ENCODE peak calls at places on chromosomes 3 and 15, in five cellular contexts. W, X, R, Z and L are unnamed samples.

GRCh38 chr3:98680723-98681122 is 82.4 kb upstream of the ST3GAL6 start:
- DNase-seq in W (no peak), X (no peak), R (no peak), Z (no peak), L (no peak)

GRCh38 chr3:14324224-14324944 is 78.0 kb upstream of the SLC6A6 start:
- DNase-seq in W (no peak), X (no peak), R (peak), Z (peak), L (no peak)

GRCh38 chr3:151568095-151568685 is 107.3 kb upstream of the IGSF10 start:
- DNase-seq in W (no peak), X (no peak), R (no peak), Z (no peak), L (no peak)

GRCh38 chr3:135238201-135238600 is 443.1 kb downstream of the EPHB1 start:
- DNase-seq in W (no peak), X (no peak), R (no peak), Z (no peak), L (no peak)

GRCh38 chr3:97841304-97841703 is 19.5 kb downstream of the CRYBG3 start:
- DNase-seq in W (no peak), X (no peak), R (no peak), Z (no peak), L (no peak)

GRCh38 chr15:42138968-42139386 is 17.5 kb downstream of the PLA2G4F start:
- DNase-seq in W (no peak), X (no peak), R (peak), Z (no peak), L (peak)

GRCh38 chr3:62211675-62212429 is 161.5 kb downstream of the FEZF2 start:
- DNase-seq in W (no peak), X (no peak), R (peak), Z (no peak), L (no peak)

GRCh38 chr3:156443079-156443478 is 111.8 kb downstream of the SSR3 start:
- DNase-seq in W (no peak), X (no peak), R (peak), Z (no peak), L (no peak)

GRCh38 chr3:127424766-127425504 is 137.1 kb upstream of the PRR20G start:
- DNase-seq in W (no peak), X (no peak), R (peak), Z (no peak), L (no peak)

GRCh38 chr3:188286087-188286513 is 132.1 kb downstream of the LPP start:
- DNase-seq in W (no peak), X (no peak), R (no peak), Z (no peak), L (no peak)

GRCh38 chr3:54830658-54831057 is 97.2 kb downstream of the LRTM1 start:
- DNase-seq in W (no peak), X (no peak), R (peak), Z (peak), L (peak)

GRCh38 chr3:112637700-112638099 is 3.2 kb downstream of the CCDC80 start:
- DNase-seq in W (no peak), X (no peak), R (no peak), Z (no peak), L (no peak)

GRCh38 chr3:185210621-185211157 is 43.2 kb downstream of the EHHADH start:
- DNase-seq in W (no peak), X (no peak), R (no peak), Z (peak), L (no peak)

GRCh38 chr3:157611176-157611575 is 108.0 kb upstream of the VEPH1 start:
- DNase-seq in W (no peak), X (no peak), R (no peak), Z (no peak), L (no peak)

GRCh38 chr15:98865397-98866339 is 141.9 kb downstream of the PGPEP1L start:
- DNase-seq in W (peak), X (peak), R (no peak), Z (no peak), L (no peak)

GRCh38 chr3:109853077-109853732 is 515.9 kb upstream of the DPPA4 start:
- DNase-seq in W (no peak), X (no peak), R (no peak), Z (no peak), L (no peak)
- H3K27ac ChIP-seq in W (no peak), X (no peak), R (no peak), Z (no peak), L (no peak)

GRCh38 chr15:69189157-69189556 is 28.7 kb downstream of the GLCE start:
- DNase-seq in W (no peak), X (no peak), R (no peak), Z (no peak), L (no peak)

GRCh38 chr15:69194854-69195253 is 34.4 kb downstream of the GLCE start:
- DNase-seq in W (no peak), X (no peak), R (no peak), Z (no peak), L (peak)

GRCh38 chr15:69190504-69190903 is 30.1 kb downstream of the GLCE start:
- DNase-seq in W (no peak), X (no peak), R (no peak), Z (no peak), L (no peak)

GRCh38 chr15:69190091-69190490 is 29.7 kb downstream of the GLCE start:
- DNase-seq in W (no peak), X (no peak), R (no peak), Z (no peak), L (no peak)

DNA sequence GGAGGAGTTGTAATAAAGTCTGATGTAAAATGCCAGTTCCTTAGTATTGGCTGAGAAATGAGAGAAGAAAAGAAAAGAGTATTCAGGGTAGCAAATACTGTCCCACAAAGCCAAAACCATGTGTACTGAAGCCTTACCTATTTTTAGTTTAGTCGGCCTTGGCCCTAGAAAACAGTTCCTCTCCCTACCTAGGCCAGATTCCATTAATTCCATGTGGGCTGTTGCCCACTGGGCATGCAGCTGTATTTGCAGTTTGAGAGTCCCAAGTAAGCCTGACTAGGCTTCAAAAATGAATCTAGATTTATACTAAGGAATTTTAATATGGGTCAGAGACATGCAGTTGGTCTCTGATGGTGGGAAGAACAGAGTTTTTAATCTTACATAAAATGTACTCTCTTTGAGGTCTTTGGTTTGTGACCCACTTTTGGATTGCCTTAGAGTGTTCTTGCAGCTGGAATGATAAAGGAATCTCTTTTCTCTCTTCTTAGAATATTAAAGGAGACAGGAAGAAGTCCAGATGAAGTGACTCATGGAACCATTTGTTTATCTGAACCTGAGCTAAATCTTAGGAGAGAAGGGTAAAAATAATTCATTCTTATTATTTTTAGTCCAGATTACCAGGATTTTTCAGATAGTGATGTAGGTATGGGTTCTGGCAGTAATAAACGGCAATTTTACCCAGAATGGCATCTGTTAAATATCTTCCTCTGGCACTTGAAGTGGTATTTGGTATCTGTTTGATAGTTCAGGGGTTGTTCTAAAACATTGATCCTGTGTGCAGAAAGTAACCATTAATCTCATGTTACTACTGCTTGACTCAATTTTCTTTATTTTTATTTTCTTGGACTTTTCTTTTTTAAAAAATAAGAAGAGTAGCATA is 33.8 kb downstream of the GLCE start:
- DNase-seq in W (no peak), X (no peak), R (peak), Z (no peak), L (no peak)
- H3K27ac ChIP-seq in W (peak), X (no peak), R (no peak), Z (no peak), L (peak)

DNA sequence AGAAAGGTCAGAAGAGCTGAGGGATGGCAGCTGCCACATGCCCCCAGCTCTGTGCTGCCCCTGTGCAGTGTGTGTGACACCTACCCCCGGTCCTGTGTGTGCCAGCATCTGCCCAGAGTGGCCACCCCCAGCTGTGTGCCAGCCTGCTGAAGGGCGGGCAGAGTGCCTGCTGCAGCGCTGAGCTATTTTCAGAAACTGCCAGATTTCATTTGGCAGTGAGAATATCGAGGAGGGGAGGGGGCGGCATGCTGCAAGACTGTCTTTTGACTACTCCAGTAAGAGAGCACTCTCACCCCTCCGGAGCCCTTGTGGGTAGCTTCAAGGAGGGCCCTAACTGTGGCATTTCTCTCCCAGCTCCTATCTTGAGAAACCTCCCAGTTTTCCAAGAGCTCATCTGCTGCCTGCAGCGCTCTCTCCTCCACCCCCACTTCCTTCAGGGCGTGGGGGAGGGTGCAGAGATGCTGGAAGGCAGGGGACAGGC is 25.2 kb upstream of the DOCK3 start:
- DNase-seq in W (peak), X (no peak), R (peak), Z (no peak), L (no peak)
- H3K27ac ChIP-seq in W (peak), X (no peak), R (no peak), Z (no peak), L (no peak)

GRCh38 chr15:72584006-72584405 is 70.5 kb upstream of the GOLGA6B start:
- DNase-seq in W (no peak), X (no peak), R (peak), Z (peak), L (no peak)
- H3K27ac ChIP-seq in W (peak), X (no peak), R (no peak), Z (no peak), L (no peak)

GRCh38 chr15:73941449-73941848 is 15.2 kb downstream of the LOXL1 start:
- DNase-seq in W (peak), X (no peak), R (peak), Z (no peak), L (no peak)
- H3K27ac ChIP-seq in W (peak), X (no peak), R (no peak), Z (no peak), L (peak)